ENCODE peak calls at places on chromosomes 13 and 19, in five cellular contexts. One of them, this sample, is unnamed.

GRCh38 chr19:16328824-16329482 is 4.3 kb downstream of the KLF2 start:
- DNase-seq in tibial nerve: no peak
- DNase-seq in cardiac fibroblast: peak
- DNase-seq in H1: no peak
- DNase-seq in epithelial cell of esophagus: no peak
- DNase-seq in this sample: no peak

GRCh38 chr19:35207391-35207871 is 21.1 kb downstream of the FAM187B start:
- DNase-seq in tibial nerve: no peak
- DNase-seq in cardiac fibroblast: no peak
- DNase-seq in H1: no peak
- DNase-seq in epithelial cell of esophagus: peak
- DNase-seq in this sample: no peak

GRCh38 chr19:19866599-19867248 is 1.0 kb downstream of the ZNF253 start:
- DNase-seq in tibial nerve: no peak
- DNase-seq in cardiac fibroblast: peak
- DNase-seq in H1: peak
- DNase-seq in epithelial cell of esophagus: peak
- DNase-seq in this sample: peak

GRCh38 chr13:38969187-38969586 is 21.4 kb downstream of the STOML3 start:
- DNase-seq in tibial nerve: no peak
- DNase-seq in cardiac fibroblast: no peak
- DNase-seq in H1: no peak
- DNase-seq in epithelial cell of esophagus: no peak
- DNase-seq in this sample: no peak

GRCh38 chr13:99384468-99384867 is 77.3 kb upstream of the GPR183 start:
- DNase-seq in tibial nerve: no peak
- DNase-seq in cardiac fibroblast: no peak
- DNase-seq in H1: peak
- DNase-seq in epithelial cell of esophagus: no peak
- DNase-seq in this sample: no peak

GRCh38 chr13:98173431-98173921 is 3.6 kb downstream of the RNF113B start:
- DNase-seq in tibial nerve: peak
- DNase-seq in cardiac fibroblast: peak
- DNase-seq in H1: no peak
- DNase-seq in epithelial cell of esophagus: peak
- DNase-seq in this sample: peak

GRCh38 chr13:36766295-36766694 is 52.7 kb upstream of the RFXAP start:
- DNase-seq in tibial nerve: no peak
- DNase-seq in cardiac fibroblast: peak
- DNase-seq in H1: no peak
- DNase-seq in epithelial cell of esophagus: peak
- DNase-seq in this sample: peak

GRCh38 chr13:94061316-94061715 is 418.2 kb downstream of the DCT start:
- DNase-seq in tibial nerve: no peak
- DNase-seq in cardiac fibroblast: peak
- DNase-seq in H1: no peak
- DNase-seq in epithelial cell of esophagus: peak
- DNase-seq in this sample: peak

GRCh38 chr13:42272776-42273175 is 824 bp downstream of the AKAP11 start:
- DNase-seq in tibial nerve: no peak
- DNase-seq in cardiac fibroblast: no peak
- DNase-seq in H1: no peak
- DNase-seq in epithelial cell of esophagus: no peak
- DNase-seq in this sample: no peak

GRCh38 chr19:10854350-10855089 is 6.3 kb downstream of the C19orf38 start:
- DNase-seq in tibial nerve: no peak
- DNase-seq in cardiac fibroblast: no peak
- DNase-seq in H1: no peak
- DNase-seq in epithelial cell of esophagus: no peak
- DNase-seq in this sample: no peak

GRCh38 chr19:49196527-49197240 is 39.1 kb downstream of the TRPM4 start:
- DNase-seq in tibial nerve: no peak
- DNase-seq in cardiac fibroblast: no peak
- DNase-seq in H1: no peak
- DNase-seq in epithelial cell of esophagus: no peak
- DNase-seq in this sample: no peak

GRCh38 chr19:2611483-2612464 is 90.7 kb downstream of the GNG7 start:
- DNase-seq in tibial nerve: no peak
- DNase-seq in cardiac fibroblast: no peak
- DNase-seq in H1: no peak
- DNase-seq in epithelial cell of esophagus: no peak
- DNase-seq in this sample: no peak

GRCh38 chr19:47445937-47446402 is 25.7 kb downstream of the SLC8A2 start:
- DNase-seq in tibial nerve: no peak
- DNase-seq in cardiac fibroblast: peak
- DNase-seq in H1: peak
- DNase-seq in epithelial cell of esophagus: peak
- DNase-seq in this sample: peak

GRCh38 chr13:73876323-73876722 is 257.9 kb downstream of the KLF12 start:
- DNase-seq in tibial nerve: no peak
- DNase-seq in cardiac fibroblast: peak
- DNase-seq in H1: no peak
- DNase-seq in epithelial cell of esophagus: no peak
- DNase-seq in this sample: peak

GRCh38 chr13:79044415-79044814 is 361.6 kb downstream of the RBM26 start:
- DNase-seq in tibial nerve: no peak
- DNase-seq in cardiac fibroblast: no peak
- DNase-seq in H1: no peak
- DNase-seq in epithelial cell of esophagus: peak
- DNase-seq in this sample: no peak

GRCh38 chr19:3250675-3251074 is 26.2 kb downstream of the CELF5 start:
- DNase-seq in tibial nerve: peak
- DNase-seq in cardiac fibroblast: peak
- DNase-seq in H1: peak
- DNase-seq in epithelial cell of esophagus: peak
- DNase-seq in this sample: peak

GRCh38 chr13:111486801-111487200 is 166.4 kb downstream of the TEX29 start:
- DNase-seq in tibial nerve: no peak
- DNase-seq in cardiac fibroblast: no peak
- DNase-seq in H1: no peak
- DNase-seq in epithelial cell of esophagus: no peak
- DNase-seq in this sample: no peak

GRCh38 chr13:32881074-32881791 is 135.0 kb upstream of the KL start:
- DNase-seq in tibial nerve: no peak
- DNase-seq in cardiac fibroblast: peak
- DNase-seq in H1: no peak
- DNase-seq in epithelial cell of esophagus: peak
- DNase-seq in this sample: peak

GRCh38 chr19:22545751-22546150 is 88.4 kb upstream of the ZNF492 start:
- DNase-seq in tibial nerve: peak
- DNase-seq in cardiac fibroblast: no peak
- DNase-seq in H1: peak
- DNase-seq in epithelial cell of esophagus: peak
- DNase-seq in this sample: no peak

GRCh38 chr13:79566118-79566517 is 85.2 kb downstream of the NDFIP2 start:
- DNase-seq in tibial nerve: no peak
- DNase-seq in cardiac fibroblast: no peak
- DNase-seq in H1: no peak
- DNase-seq in epithelial cell of esophagus: no peak
- DNase-seq in this sample: no peak

GRCh38 chr19:29525901-29526729 is at the start of gene VSTM2B:
- DNase-seq in tibial nerve: no peak
- DNase-seq in cardiac fibroblast: no peak
- DNase-seq in H1: peak
- DNase-seq in epithelial cell of esophagus: no peak
- DNase-seq in this sample: no peak

GRCh38 chr19:29524912-29525870 is 603 bp upstream of the VSTM2B start:
- DNase-seq in tibial nerve: no peak
- DNase-seq in cardiac fibroblast: no peak
- DNase-seq in H1: peak
- DNase-seq in epithelial cell of esophagus: no peak
- DNase-seq in this sample: no peak

GRCh38 chr19:29528350-29528945 is 2.7 kb downstream of the VSTM2B start:
- DNase-seq in tibial nerve: peak
- DNase-seq in cardiac fibroblast: peak
- DNase-seq in H1: peak
- DNase-seq in epithelial cell of esophagus: peak
- DNase-seq in this sample: peak

GRCh38 chr19:29527500-29528328 is 1.9 kb downstream of the VSTM2B start:
- DNase-seq in tibial nerve: no peak
- DNase-seq in cardiac fibroblast: no peak
- DNase-seq in H1: no peak
- DNase-seq in epithelial cell of esophagus: no peak
- DNase-seq in this sample: no peak

GRCh38 chr19:29526730-29527499 is 1.1 kb downstream of the VSTM2B start:
- DNase-seq in tibial nerve: no peak
- DNase-seq in cardiac fibroblast: no peak
- DNase-seq in H1: peak
- DNase-seq in epithelial cell of esophagus: no peak
- DNase-seq in this sample: no peak
- H3K4me3 ChIP-seq in tibial nerve: no peak
- H3K4me3 ChIP-seq in cardiac fibroblast: no peak
- H3K4me3 ChIP-seq in H1: peak
- H3K4me3 ChIP-seq in epithelial cell of esophagus: no peak
- H3K4me3 ChIP-seq in this sample: no peak

DNA sequence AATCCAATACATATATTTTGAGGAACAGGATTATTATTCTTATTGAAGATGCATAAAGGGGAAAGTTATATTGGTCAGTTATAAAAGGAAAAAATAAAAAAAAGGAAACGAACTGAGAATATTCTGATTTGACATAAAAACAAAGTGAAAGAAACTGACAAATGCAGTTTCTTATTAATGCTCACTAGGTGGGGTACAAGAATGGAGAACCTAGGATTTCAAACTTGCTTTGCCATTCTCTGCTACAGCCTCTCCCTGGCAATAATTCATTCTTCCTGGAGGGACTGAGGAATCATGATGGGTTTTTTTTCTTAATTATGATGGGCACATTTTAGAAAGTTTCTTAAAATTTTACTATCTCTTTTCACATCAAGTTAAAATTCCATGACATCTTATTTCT is 154.9 kb downstream of the PCDH9 start:
- DNase-seq in tibial nerve: no peak
- DNase-seq in cardiac fibroblast: peak
- DNase-seq in H1: no peak
- DNase-seq in epithelial cell of esophagus: no peak
- DNase-seq in this sample: peak
- TF ChIP-seq CTCF in tibial nerve: peak
- TF ChIP-seq CTCF in cardiac fibroblast: peak
- TF ChIP-seq CTCF in H1: no peak
- TF ChIP-seq CTCF in epithelial cell of esophagus: no peak
- TF ChIP-seq CTCF in this sample: no peak

GRCh38 chr13:67226686-67227085 is 3.5 kb downstream of the PCDH9 start:
- DNase-seq in tibial nerve: no peak
- DNase-seq in cardiac fibroblast: no peak
- DNase-seq in H1: no peak
- DNase-seq in epithelial cell of esophagus: no peak
- DNase-seq in this sample: no peak

GRCh38 chr13:67225252-67226159 is 4.6 kb downstream of the PCDH9 start:
- DNase-seq in tibial nerve: no peak
- DNase-seq in cardiac fibroblast: no peak
- DNase-seq in H1: no peak
- DNase-seq in epithelial cell of esophagus: peak
- DNase-seq in this sample: no peak

GRCh38 chr13:67228909-67229308 is 1.2 kb downstream of the PCDH9 start:
- DNase-seq in tibial nerve: no peak
- DNase-seq in cardiac fibroblast: peak
- DNase-seq in H1: no peak
- DNase-seq in epithelial cell of esophagus: no peak
- DNase-seq in this sample: peak

GRCh38 chr13:67228031-67228430 is 2.1 kb downstream of the PCDH9 start:
- DNase-seq in tibial nerve: no peak
- DNase-seq in cardiac fibroblast: peak
- DNase-seq in H1: no peak
- DNase-seq in epithelial cell of esophagus: no peak
- DNase-seq in this sample: no peak

GRCh38 chr13:67227131-67227983 is 2.8 kb downstream of the PCDH9 start:
- DNase-seq in tibial nerve: no peak
- DNase-seq in cardiac fibroblast: no peak
- DNase-seq in H1: no peak
- DNase-seq in epithelial cell of esophagus: no peak
- DNase-seq in this sample: no peak
- H3K4me3 ChIP-seq in tibial nerve: peak
- H3K4me3 ChIP-seq in cardiac fibroblast: peak
- H3K4me3 ChIP-seq in H1: no peak
- H3K4me3 ChIP-seq in epithelial cell of esophagus: no peak
- H3K4me3 ChIP-seq in this sample: no peak

GRCh38 chr19:8145969-8146368 is 3.4 kb downstream of the FBN3 start:
- DNase-seq in tibial nerve: no peak
- DNase-seq in cardiac fibroblast: no peak
- DNase-seq in H1: no peak
- DNase-seq in epithelial cell of esophagus: no peak
- DNase-seq in this sample: no peak
- TF ChIP-seq CTCF in tibial nerve: no peak
- TF ChIP-seq CTCF in cardiac fibroblast: no peak
- TF ChIP-seq CTCF in H1: peak
- TF ChIP-seq CTCF in epithelial cell of esophagus: no peak
- TF ChIP-seq CTCF in this sample: no peak

GRCh38 chr19:5963855-5964254 is 14.1 kb downstream of the RANBP3 start:
- DNase-seq in tibial nerve: no peak
- DNase-seq in cardiac fibroblast: no peak
- DNase-seq in H1: no peak
- DNase-seq in epithelial cell of esophagus: no peak
- DNase-seq in this sample: no peak

GRCh38 chr19:5964816-5965565 is 12.9 kb downstream of the RANBP3 start:
- DNase-seq in tibial nerve: no peak
- DNase-seq in cardiac fibroblast: no peak
- DNase-seq in H1: no peak
- DNase-seq in epithelial cell of esophagus: no peak
- DNase-seq in this sample: no peak

GRCh38 chr19:5960005-5961001 is 17.6 kb downstream of the RANBP3 start:
- DNase-seq in tibial nerve: no peak
- DNase-seq in cardiac fibroblast: no peak
- DNase-seq in H1: no peak
- DNase-seq in epithelial cell of esophagus: no peak
- DNase-seq in this sample: no peak

GRCh38 chr19:5959260-5960004 is 18.5 kb downstream of the RANBP3 start:
- DNase-seq in tibial nerve: no peak
- DNase-seq in cardiac fibroblast: no peak
- DNase-seq in H1: no peak
- DNase-seq in epithelial cell of esophagus: no peak
- DNase-seq in this sample: no peak

GRCh38 chr19:5961969-5962945 is 15.7 kb downstream of the RANBP3 start:
- DNase-seq in tibial nerve: peak
- DNase-seq in cardiac fibroblast: peak
- DNase-seq in H1: no peak
- DNase-seq in epithelial cell of esophagus: peak
- DNase-seq in this sample: peak
- H3K4me3 ChIP-seq in tibial nerve: no peak
- H3K4me3 ChIP-seq in cardiac fibroblast: no peak
- H3K4me3 ChIP-seq in H1: no peak
- H3K4me3 ChIP-seq in epithelial cell of esophagus: no peak
- H3K4me3 ChIP-seq in this sample: no peak

DNA sequence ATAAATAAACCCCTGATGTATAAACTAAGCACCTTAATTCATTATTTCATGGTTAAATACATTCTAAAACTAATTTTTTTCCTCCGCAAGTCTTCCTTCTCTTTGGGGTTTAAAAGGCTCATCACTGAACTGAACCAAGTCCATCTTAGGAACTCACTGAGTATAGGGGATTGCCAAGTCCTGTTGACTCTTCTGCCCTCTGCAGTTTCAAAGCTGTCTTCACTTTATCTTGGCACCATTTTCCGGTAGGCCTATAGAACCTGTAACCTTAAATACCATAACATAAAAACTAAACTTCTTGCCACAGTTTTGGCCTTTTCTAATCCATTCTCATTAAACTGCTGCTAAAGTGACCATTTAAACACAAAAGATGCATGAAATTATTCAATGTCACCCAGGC is 66.5 kb upstream of the USPL1 start:
- DNase-seq in tibial nerve: no peak
- DNase-seq in cardiac fibroblast: peak
- DNase-seq in H1: no peak
- DNase-seq in epithelial cell of esophagus: peak
- DNase-seq in this sample: peak
- TF ChIP-seq CTCF in tibial nerve: no peak
- TF ChIP-seq CTCF in cardiac fibroblast: peak
- TF ChIP-seq CTCF in H1: no peak
- TF ChIP-seq CTCF in epithelial cell of esophagus: peak
- TF ChIP-seq CTCF in this sample: peak

This sample was measured in fibroblast of villous mesenchyme.